ENCODE peak calls at places on chromosomes 12 and 14, in six cellular contexts. One of them, this sample, is unnamed.

GRCh38 chr14:90561920-90562319 is 165.1 kb downstream of the CALM1 start:
- DNase-seq in aorta: peak; percentile 29
- DNase-seq in fibroblast of lung: no peak
- DNase-seq in left ventricle myocardium inferior: no peak
- DNase-seq in heart left ventricle: no peak
- DNase-seq in upper lobe of right lung: no peak
- DNase-seq in this sample: no peak

GRCh38 chr12:108561852-108562347 is 496 bp upstream of the ISCU start:
- DNase-seq in aorta: no peak
- DNase-seq in fibroblast of lung: peak; percentile 7
- DNase-seq in left ventricle myocardium inferior: no peak
- DNase-seq in heart left ventricle: no peak
- DNase-seq in upper lobe of right lung: no peak
- DNase-seq in this sample: no peak

GRCh38 chr12:6375269-6376078 is at the start of gene SCNN1A:
- DNase-seq in aorta: peak; percentile 46
- DNase-seq in fibroblast of lung: no peak
- DNase-seq in left ventricle myocardium inferior: no peak
- DNase-seq in heart left ventricle: no peak
- DNase-seq in upper lobe of right lung: peak; percentile 92
- DNase-seq in this sample: no peak

GRCh38 chr12:28063355-28063885 is 90.9 kb upstream of the PTHLH start:
- DNase-seq in aorta: no peak
- DNase-seq in fibroblast of lung: no peak
- DNase-seq in left ventricle myocardium inferior: no peak
- DNase-seq in heart left ventricle: no peak
- DNase-seq in upper lobe of right lung: no peak
- DNase-seq in this sample: no peak

GRCh38 chr12:6039894-6040601 is 84.4 kb downstream of the VWF start:
- DNase-seq in aorta: no peak
- DNase-seq in fibroblast of lung: peak; percentile 57
- DNase-seq in left ventricle myocardium inferior: no peak
- DNase-seq in heart left ventricle: peak; percentile 59
- DNase-seq in upper lobe of right lung: no peak
- DNase-seq in this sample: no peak

GRCh38 chr12:31005944-31006361 is 67.7 kb upstream of the DDX11 start:
- DNase-seq in aorta: no peak
- DNase-seq in fibroblast of lung: peak; percentile 79
- DNase-seq in left ventricle myocardium inferior: no peak
- DNase-seq in heart left ventricle: no peak
- DNase-seq in upper lobe of right lung: peak; percentile 55
- DNase-seq in this sample: no peak

GRCh38 chr14:100105357-100106169 is 40.3 kb downstream of the EVL start:
- DNase-seq in aorta: peak; percentile 73
- DNase-seq in fibroblast of lung: no peak
- DNase-seq in left ventricle myocardium inferior: no peak
- DNase-seq in heart left ventricle: no peak
- DNase-seq in upper lobe of right lung: no peak
- DNase-seq in this sample: no peak

GRCh38 chr12:114406326-114407033 is 536 bp upstream of the TBX5 start:
- DNase-seq in aorta: no peak
- DNase-seq in fibroblast of lung: no peak
- DNase-seq in left ventricle myocardium inferior: no peak
- DNase-seq in heart left ventricle: no peak
- DNase-seq in upper lobe of right lung: no peak
- DNase-seq in this sample: no peak

GRCh38 chr14:92409069-92409468 is 86.1 kb downstream of the SLC24A4 start:
- DNase-seq in aorta: no peak
- DNase-seq in fibroblast of lung: no peak
- DNase-seq in left ventricle myocardium inferior: peak; percentile 22
- DNase-seq in heart left ventricle: peak; percentile 10
- DNase-seq in upper lobe of right lung: no peak
- DNase-seq in this sample: no peak

GRCh38 chr14:29925736-29926135 is 1.9 kb downstream of the PRKD1 start:
- DNase-seq in aorta: no peak
- DNase-seq in fibroblast of lung: peak; percentile 61
- DNase-seq in left ventricle myocardium inferior: no peak
- DNase-seq in heart left ventricle: no peak
- DNase-seq in upper lobe of right lung: no peak
- DNase-seq in this sample: no peak

GRCh38 chr12:40618621-40619020 is 73.6 kb upstream of the CNTN1 start:
- DNase-seq in aorta: no peak
- DNase-seq in fibroblast of lung: no peak
- DNase-seq in left ventricle myocardium inferior: no peak
- DNase-seq in heart left ventricle: no peak
- DNase-seq in upper lobe of right lung: no peak
- DNase-seq in this sample: no peak

DNA sequence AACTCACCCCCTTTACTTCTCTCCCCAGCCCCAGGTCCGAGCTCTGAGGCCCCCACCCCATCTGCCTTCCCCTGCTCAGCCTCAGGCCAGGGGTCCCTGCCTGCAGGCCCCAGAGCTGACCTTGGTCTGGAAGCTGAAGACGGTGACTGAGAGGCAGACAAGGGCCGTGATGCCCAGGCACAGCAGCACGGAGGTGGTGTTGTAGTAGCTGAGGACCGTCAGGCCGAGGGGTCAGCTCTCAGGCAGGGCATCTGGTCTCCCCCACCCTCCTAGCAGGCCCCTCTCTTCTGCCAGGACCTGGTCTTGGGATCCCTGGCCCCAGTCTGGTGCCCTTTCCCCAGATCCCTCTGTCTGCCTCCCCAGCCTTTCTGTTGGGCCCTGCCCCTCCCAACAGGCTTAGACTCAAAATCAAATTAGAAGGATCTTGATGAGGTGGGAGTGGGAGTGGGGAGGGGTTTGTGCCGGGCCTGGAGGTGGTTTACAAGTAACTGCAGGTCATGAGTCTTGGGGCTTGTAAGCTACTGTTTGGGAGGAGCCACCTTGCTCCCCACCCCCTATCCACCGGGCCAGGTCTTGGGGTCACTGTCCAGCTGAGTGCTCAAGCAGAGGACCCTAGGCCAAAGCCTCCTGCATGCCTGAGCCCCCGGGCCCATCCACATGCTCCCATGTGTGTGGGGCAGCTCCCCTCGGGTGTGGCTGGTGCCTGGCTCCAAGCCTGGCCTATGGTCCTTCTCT is 14.2 kb downstream of the FAIM2 start:
- DNase-seq in aorta: peak; percentile 33
- DNase-seq in fibroblast of lung: no peak
- DNase-seq in left ventricle myocardium inferior: no peak
- DNase-seq in heart left ventricle: no peak
- DNase-seq in upper lobe of right lung: no peak
- DNase-seq in this sample: no peak
- H3K27me3 ChIP-seq in aorta: no peaks in the 10 kb centered on the region
- H3K27me3 ChIP-seq in fibroblast of lung: peaks cover 21% of the 10 kb centered on the region
- H3K27me3 ChIP-seq in left ventricle myocardium inferior: peaks cover 53% of the 10 kb centered on the region
- H3K27me3 ChIP-seq in heart left ventricle: no peaks in the 10 kb centered on the region
- H3K27me3 ChIP-seq in upper lobe of right lung: peaks cover 7% of the 10 kb centered on the region
- H3K27me3 ChIP-seq in this sample: no peaks in the 10 kb centered on the region

DNA sequence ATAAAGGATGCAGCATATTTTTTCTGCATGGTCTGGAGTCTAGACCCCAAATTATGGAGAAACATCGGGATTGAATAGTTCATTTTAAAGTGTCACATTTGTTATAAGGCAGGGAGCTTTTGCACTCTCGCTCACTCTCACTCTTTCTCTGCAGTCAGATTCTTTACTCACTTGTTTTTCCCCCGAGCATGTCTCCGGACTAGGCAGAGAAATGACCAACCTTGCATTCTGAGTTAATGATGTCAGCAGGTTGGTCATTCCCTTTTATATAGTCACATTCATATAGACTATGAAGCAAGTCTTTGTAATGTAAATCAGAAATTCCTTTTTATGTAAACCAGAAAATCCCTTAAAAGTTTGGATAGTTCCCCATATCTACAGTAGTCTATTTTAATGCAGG is 4.1 kb downstream of the C12orf75 start:
- DNase-seq in aorta: no peak
- DNase-seq in fibroblast of lung: peak; percentile 83
- DNase-seq in left ventricle myocardium inferior: no peak
- DNase-seq in heart left ventricle: no peak
- DNase-seq in upper lobe of right lung: no peak
- DNase-seq in this sample: no peak
- H3K36me3 ChIP-seq in aorta: no peaks in the 10 kb centered on the region
- H3K36me3 ChIP-seq in fibroblast of lung: no peaks in the 10 kb centered on the region
- H3K36me3 ChIP-seq in left ventricle myocardium inferior: no peaks in the 10 kb centered on the region
- H3K36me3 ChIP-seq in heart left ventricle: no peaks in the 10 kb centered on the region
- H3K36me3 ChIP-seq in upper lobe of right lung: no peaks in the 10 kb centered on the region
- H3K36me3 ChIP-seq in this sample: no peaks in the 10 kb centered on the region

DNA sequence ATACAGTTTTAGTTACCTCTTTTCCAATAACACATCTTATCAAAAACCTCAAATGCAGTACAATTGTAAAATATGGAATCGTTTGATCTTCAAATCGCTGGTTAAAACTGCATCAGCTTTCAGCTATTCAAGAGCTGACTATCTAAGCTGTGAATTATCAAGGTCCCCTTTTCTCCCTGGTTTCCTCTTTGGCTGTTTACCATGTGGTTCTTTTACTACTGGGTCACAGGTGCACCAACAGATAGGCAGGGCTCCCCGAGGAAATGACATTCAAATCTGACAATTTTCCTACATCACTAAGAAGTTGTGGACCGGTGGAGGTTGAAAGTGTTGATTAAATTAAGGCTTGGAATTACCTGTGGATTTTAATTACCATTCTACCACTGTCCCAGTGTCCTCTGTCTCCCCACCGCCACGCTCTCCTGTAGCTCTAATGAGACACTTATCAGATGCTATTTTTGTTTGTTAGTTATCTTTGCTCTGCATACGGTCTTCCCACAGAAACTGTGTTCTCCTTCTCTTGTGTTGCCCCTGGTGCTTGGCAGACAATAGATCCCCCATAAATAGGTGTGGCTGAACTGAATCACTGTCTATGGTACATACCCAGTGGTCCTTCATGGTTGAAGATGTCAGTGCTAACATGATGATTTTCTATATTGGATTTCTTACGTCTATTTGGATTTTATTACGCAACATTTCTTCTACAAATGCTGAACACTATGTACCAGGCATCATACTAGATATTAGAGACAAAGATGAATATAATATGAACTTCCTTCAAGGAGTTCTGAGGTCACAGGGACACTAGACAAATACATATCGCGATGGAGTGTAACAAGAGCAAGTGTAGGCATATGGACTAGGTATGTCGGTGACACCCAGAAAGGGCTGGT is 20.9 kb upstream of the PLXNC1 start:
- DNase-seq in aorta: no peak
- DNase-seq in fibroblast of lung: no peak
- DNase-seq in left ventricle myocardium inferior: no peak
- DNase-seq in heart left ventricle: no peak
- DNase-seq in upper lobe of right lung: no peak
- DNase-seq in this sample: no peak
- H3K27me3 ChIP-seq in aorta: no peaks in the 10 kb centered on the region
- H3K27me3 ChIP-seq in fibroblast of lung: peaks cover 29% of the 10 kb centered on the region
- H3K27me3 ChIP-seq in left ventricle myocardium inferior: peaks cover 29% of the 10 kb centered on the region
- H3K27me3 ChIP-seq in heart left ventricle: no peaks in the 10 kb centered on the region
- H3K27me3 ChIP-seq in upper lobe of right lung: no peaks in the 10 kb centered on the region
- H3K27me3 ChIP-seq in this sample: no peaks in the 10 kb centered on the region

DNA sequence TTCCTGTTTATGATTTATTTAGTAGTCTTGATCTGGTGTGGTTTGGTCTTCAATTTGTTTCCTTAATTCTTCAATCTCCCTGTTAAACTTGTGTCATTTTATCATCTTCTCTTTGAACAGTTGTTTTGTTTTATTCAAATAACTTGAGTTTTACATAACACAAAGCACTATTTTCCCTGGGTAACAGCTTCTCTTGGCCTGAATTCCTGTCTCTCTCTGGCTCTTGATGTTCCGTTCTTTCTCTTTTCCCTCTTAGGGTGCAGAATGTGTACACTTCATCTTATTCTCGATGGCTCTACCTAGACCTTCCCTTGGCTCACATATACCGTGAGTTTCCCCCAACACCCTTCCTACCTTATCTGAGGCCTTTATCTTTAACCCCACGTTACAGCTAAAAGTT is 36.8 kb upstream of the VPS33A start:
- DNase-seq in aorta: no peak
- DNase-seq in fibroblast of lung: no peak
- DNase-seq in left ventricle myocardium inferior: no peak
- DNase-seq in heart left ventricle: no peak
- DNase-seq in upper lobe of right lung: no peak
- DNase-seq in this sample: no peak
- H3K36me3 ChIP-seq in aorta: peaks cover 4% of the 10 kb centered on the region
- H3K36me3 ChIP-seq in fibroblast of lung: peaks cover 5% of the 10 kb centered on the region
- H3K36me3 ChIP-seq in left ventricle myocardium inferior: peaks cover 69% of the 10 kb centered on the region
- H3K36me3 ChIP-seq in heart left ventricle: peaks cover 92% of the 10 kb centered on the region
- H3K36me3 ChIP-seq in upper lobe of right lung: peaks cover 56% of the 10 kb centered on the region
- H3K36me3 ChIP-seq in this sample: peaks cover 23% of the 10 kb centered on the region

GRCh38 chr12:9761407-9761736 is 671 bp upstream of the CD69 start:
- DNase-seq in aorta: no peak
- DNase-seq in fibroblast of lung: peak; percentile 22
- DNase-seq in left ventricle myocardium inferior: no peak
- DNase-seq in heart left ventricle: no peak
- DNase-seq in upper lobe of right lung: no peak
- DNase-seq in this sample: no peak
- H3K27me3 ChIP-seq in aorta: no peaks in the 10 kb centered on the region
- H3K27me3 ChIP-seq in fibroblast of lung: no peaks in the 10 kb centered on the region
- H3K27me3 ChIP-seq in left ventricle myocardium inferior: no peaks in the 10 kb centered on the region
- H3K27me3 ChIP-seq in heart left ventricle: no peaks in the 10 kb centered on the region
- H3K27me3 ChIP-seq in upper lobe of right lung: no peaks in the 10 kb centered on the region
- H3K27me3 ChIP-seq in this sample: no peaks in the 10 kb centered on the region

DNA sequence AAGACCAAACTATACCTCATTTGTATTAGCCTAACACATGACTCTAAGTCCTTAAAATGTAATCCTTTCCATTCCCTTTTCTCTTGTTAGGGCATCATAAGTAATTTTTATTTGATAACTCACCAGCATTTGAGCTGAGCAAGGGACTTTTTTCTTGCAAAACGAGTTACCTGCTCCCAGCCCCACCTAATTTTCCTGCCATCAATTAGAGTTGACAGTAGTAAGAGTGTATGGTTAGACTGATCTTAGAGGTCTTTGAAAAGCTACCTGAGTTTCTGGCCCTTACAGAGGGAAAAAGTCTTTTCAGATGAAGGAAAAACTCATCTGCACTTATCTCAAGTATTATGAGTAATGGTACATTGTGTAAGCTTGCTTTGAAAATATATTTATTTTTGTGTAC is 33.7 kb upstream of the AMN start:
- DNase-seq in aorta: no peak
- DNase-seq in fibroblast of lung: no peak
- DNase-seq in left ventricle myocardium inferior: no peak
- DNase-seq in heart left ventricle: no peak
- DNase-seq in upper lobe of right lung: no peak
- DNase-seq in this sample: no peak
- H3K36me3 ChIP-seq in aorta: no peaks in the 10 kb centered on the region
- H3K36me3 ChIP-seq in fibroblast of lung: no peaks in the 10 kb centered on the region
- H3K36me3 ChIP-seq in left ventricle myocardium inferior: peaks cover 14% of the 10 kb centered on the region
- H3K36me3 ChIP-seq in heart left ventricle: peaks cover 27% of the 10 kb centered on the region
- H3K36me3 ChIP-seq in upper lobe of right lung: peaks cover 16% of the 10 kb centered on the region
- H3K36me3 ChIP-seq in this sample: no peaks in the 10 kb centered on the region

DNA sequence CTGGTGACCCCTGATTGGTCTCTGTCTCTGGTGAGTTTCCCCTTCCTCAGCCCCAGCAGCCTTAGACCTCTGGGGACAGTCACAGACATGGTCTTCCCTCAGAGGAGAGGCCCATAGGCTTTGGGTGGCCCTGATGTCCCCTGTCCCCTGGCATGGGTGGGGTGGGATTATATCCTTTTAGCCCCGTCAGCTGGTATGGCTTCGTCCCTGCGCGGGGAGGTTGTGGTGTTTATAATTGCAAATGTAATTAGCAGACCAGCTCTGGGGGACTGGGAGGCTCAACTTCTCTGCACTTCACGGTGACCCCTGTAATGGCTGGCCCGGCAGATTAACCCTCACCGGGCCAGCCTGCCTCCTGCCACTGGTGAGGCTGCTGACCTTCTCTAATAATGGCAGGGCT is 5.1 kb downstream of the ESRRB start:
- DNase-seq in aorta: no peak
- DNase-seq in fibroblast of lung: no peak
- DNase-seq in left ventricle myocardium inferior: no peak
- DNase-seq in heart left ventricle: no peak
- DNase-seq in upper lobe of right lung: no peak
- DNase-seq in this sample: no peak
- H3K27me3 ChIP-seq in aorta: peaks cover 2% of the 10 kb centered on the region
- H3K27me3 ChIP-seq in fibroblast of lung: peaks cover 48% of the 10 kb centered on the region
- H3K27me3 ChIP-seq in left ventricle myocardium inferior: peaks cover 80% of the 10 kb centered on the region
- H3K27me3 ChIP-seq in heart left ventricle: peaks cover 15% of the 10 kb centered on the region
- H3K27me3 ChIP-seq in upper lobe of right lung: peaks cover 62% of the 10 kb centered on the region
- H3K27me3 ChIP-seq in this sample: no peaks in the 10 kb centered on the region

This sample was measured in pancreas.